ENCODE peak calls at places on chromosomes 16 and 17, in nine cellular contexts. Y, Q, P, T, H, N, U, E and K are unnamed samples.
A peak's percentile ranks its signal among the peaks of the same experiment; 100 is the strongest.

GRCh38 chr17:35291802-35292201 is 48.9 kb downstream of the SLFN5 start:
- DNase-seq in Y (no peak), Q (no peak), P (no peak), T (no peak), H (no peak), N (no peak), U (no peak), E (peak; percentile 78), K (no peak)

GRCh38 chr17:50318551-50319310 is 27.2 kb upstream of the XYLT2 start:
- DNase-seq in Y (no peak), Q (no peak), P (no peak), T (no peak), H (no peak), N (no peak), U (no peak), E (peak; percentile 28), K (no peak)

GRCh38 chr17:82412535-82413520 is 5.3 kb upstream of the HEXD start:
- DNase-seq in Y (peak; percentile 12), Q (no peak), P (no peak), T (no peak), H (no peak), N (no peak), U (no peak), E (no peak), K (no peak)

GRCh38 chr17:70308619-70309018 is 139.3 kb downstream of the KCNJ2 start:
- DNase-seq in Y (no peak), Q (no peak), P (no peak), T (no peak), H (no peak), N (peak; percentile 11), U (no peak), E (no peak), K (no peak)

GRCh38 chr16:49452568-49452967 is 79.0 kb downstream of the C16orf78 start:
- DNase-seq in Y (no peak), Q (no peak), P (no peak), T (no peak), H (no peak), N (no peak), U (no peak), E (no peak), K (no peak)

GRCh38 chr16:84177740-84178070 is 9.2 kb downstream of the TAF1C start:
- DNase-seq in Y (no peak), Q (no peak), P (no peak), T (no peak), H (peak; percentile 47), N (no peak), U (no peak), E (peak; percentile 64), K (no peak)

GRCh38 chr17:71149607-71150006 is 971.2 kb upstream of the SOX9 start:
- DNase-seq in Y (no peak), Q (no peak), P (no peak), T (no peak), H (no peak), N (no peak), U (no peak), E (no peak), K (no peak)

GRCh38 chr16:79897444-79898146 is 297.1 kb upstream of the MAF start:
- DNase-seq in Y (no peak), Q (no peak), P (no peak), T (no peak), H (no peak), N (no peak), U (no peak), E (no peak), K (no peak)